ENCODE peak calls at places on chromosomes 13 and 19, in seven cellular contexts. N, J, V, E, S, W and B are unnamed samples.
A peak's percentile ranks its signal among the peaks of the same experiment; 100 is the strongest.

GRCh38 chr13:50393641-50394040 is 378.4 kb downstream of the KCNRG start:
- DNase-seq in S (no peak), E (no peak), W (peak; percentile 29), J (no peak), N (no peak), V (no peak), B (peak; percentile 77)

GRCh38 chr19:3387645-3388589 is 21.5 kb downstream of the NFIC start:
- DNase-seq in V (no peak), E (peak; percentile 84), W (no peak), J (peak; percentile 88), N (no peak), S (peak; percentile 89), B (peak; percentile 87)

GRCh38 chr13:111962431-111962891 is 104.5 kb upstream of the SOX1 start:
- DNase-seq in S (no peak), E (no peak), J (no peak), V (no peak), N (no peak), W (no peak), B (no peak)

GRCh38 chr13:46964789-46965527 is 68.1 kb upstream of the HTR2A start:
- DNase-seq in V (peak; percentile 68), J (no peak), W (no peak), E (peak; percentile 87), N (no peak), S (no peak), B (no peak)

GRCh38 chr19:14475251-14476073 is at the start of gene PTGER1:
- DNase-seq in S (no peak), N (no peak), E (no peak), W (no peak), J (no peak), V (no peak), B (no peak)

GRCh38 chr19:17475541-17476115 is 5.3 kb downstream of the SLC27A1 start:
- DNase-seq in V (peak; percentile 44), J (no peak), W (no peak), N (no peak), E (peak; percentile 80), S (peak; percentile 79), B (no peak)

GRCh38 chr13:95199896-95200295 is 101.4 kb downstream of the ABCC4 start:
- DNase-seq in J (no peak), V (no peak), E (no peak), N (no peak), S (no peak), W (no peak), B (no peak)

GRCh38 chr13:33153421-33154381 is 131.9 kb downstream of the STARD13 start:
- DNase-seq in W (no peak), V (peak; percentile 71), S (no peak), E (no peak), J (peak; percentile 61), N (no peak), B (no peak)

GRCh38 chr19:4678881-4679379 is 8.8 kb upstream of the MYDGF start:
- DNase-seq in J (no peak), V (no peak), N (peak; percentile 27), W (no peak), E (no peak), S (no peak), B (no peak)

GRCh38 chr19:46571495-46571894 is 29.6 kb upstream of the CALM3 start:
- DNase-seq in S (no peak), V (no peak), J (no peak), N (peak; percentile 15), W (no peak), E (no peak), B (no peak)